ENCODE peak calls at places on chromosomes 3 and 15, in eight cellular contexts. Z, D, F, C, Q, E, G and H are unnamed samples.

GRCh38 chr3:12287727-12288465 is 974 bp upstream of the PPARG start:
- DNase-seq in Z (no peak), D (no peak), F (no peak), C (peak; percentile 46), Q (no peak), E (peak; percentile 39), G (peak; percentile 62), H (no peak)

GRCh38 chr3:72811551-72811950 is 36.7 kb downstream of the SHQ1 start:
- DNase-seq in Z (no peak), D (no peak), F (no peak), C (no peak), Q (no peak), E (no peak), G (no peak), H (no peak)

GRCh38 chr15:66224946-66225345 is 28.6 kb downstream of the MEGF11 start:
- DNase-seq in Z (no peak), D (no peak), F (no peak), C (no peak), Q (peak; percentile 7), E (no peak), G (no peak), H (no peak)

GRCh38 chr3:46719044-46719565 is 1.4 kb upstream of the PRSS50 start:
- DNase-seq in Z (no peak), D (no peak), F (no peak), C (no peak), Q (no peak), E (no peak), G (no peak), H (no peak)

GRCh38 chr3:122977645-122978466 is 49.7 kb downstream of the SEMA5B start:
- DNase-seq in Z (no peak), D (no peak), F (peak; percentile 87), C (peak; percentile 39), Q (peak; percentile 97), E (no peak), G (peak; percentile 36), H (no peak)

GRCh38 chr15:73630796-73631471 is 2.3 kb downstream of the NPTN start:
- DNase-seq in Z (no peak), D (no peak), F (no peak), C (no peak), Q (no peak), E (no peak), G (no peak), H (no peak)

GRCh38 chr3:27253831-27254230 is 115.4 kb downstream of the NEK10 start:
- DNase-seq in Z (peak; percentile 51), D (peak; percentile 1), F (peak; percentile 83), C (peak; percentile 57), Q (peak; percentile 55), E (no peak), G (peak; percentile 51), H (peak; percentile 41)

GRCh38 chr3:70868561-70868960 is 556.1 kb upstream of the MDFIC2 start:
- DNase-seq in Z (no peak), D (no peak), F (no peak), C (no peak), Q (no peak), E (no peak), G (no peak), H (no peak)

GRCh38 chr3:151225040-151225975 is 22.3 kb upstream of the GPR171 start:
- DNase-seq in Z (no peak), D (no peak), F (no peak), C (no peak), Q (no peak), E (no peak), G (no peak), H (no peak)

GRCh38 chr3:127425505-127426443 is 137.9 kb upstream of the PRR20G start:
- DNase-seq in Z (no peak), D (no peak), F (no peak), C (no peak), Q (no peak), E (no peak), G (no peak), H (no peak)

GRCh38 chr3:147655236-147655635 is 246.1 kb downstream of the ZIC1 start:
- DNase-seq in Z (no peak), D (no peak), F (no peak), C (no peak), Q (peak; percentile 4), E (no peak), G (no peak), H (no peak)

GRCh38 chr3:98058244-98058960 is 23.3 kb upstream of the GABRR3 start:
- DNase-seq in Z (no peak), D (no peak), F (no peak), C (no peak), Q (no peak), E (no peak), G (no peak), H (no peak)

GRCh38 chr3:37163262-37164020 is 10.9 kb downstream of the LRRFIP2 start:
- DNase-seq in Z (no peak), D (peak; percentile 31), F (peak; percentile 68), C (peak; percentile 26), Q (peak; percentile 15), E (no peak), G (no peak), H (peak; percentile 23)

GRCh38 chr3:197737749-197738462 is 1.2 kb upstream of the RUBCN start:
- DNase-seq in Z (no peak), D (no peak), F (no peak), C (no peak), Q (no peak), E (no peak), G (no peak), H (no peak)

GRCh38 chr15:43769584-43770228 is 7.1 kb downstream of the ELL3 start:
- DNase-seq in Z (peak; percentile 44), D (peak; percentile 60), F (peak; percentile 57), C (peak; percentile 78), Q (peak; percentile 61), E (peak; percentile 44), G (peak; percentile 32), H (no peak)

GRCh38 chr15:53569756-53570480 is 189.5 kb downstream of the WDR72 start:
- DNase-seq in Z (no peak), D (no peak), F (no peak), C (no peak), Q (no peak), E (no peak), G (no peak), H (no peak)

GRCh38 chr15:60575995-60576394 is 97.1 kb upstream of the ICE2 start:
- DNase-seq in Z (no peak), D (no peak), F (no peak), C (no peak), Q (peak; percentile 15), E (no peak), G (no peak), H (no peak)

GRCh38 chr3:50749822-50750221 is 75.1 kb downstream of the DOCK3 start:
- DNase-seq in Z (no peak), D (no peak), F (no peak), C (peak; percentile 45), Q (no peak), E (no peak), G (no peak), H (no peak)

GRCh38 chr15:62870216-62870615 is 172.3 kb upstream of the TPM1 start:
- DNase-seq in Z (no peak), D (no peak), F (no peak), C (no peak), Q (no peak), E (no peak), G (no peak), H (no peak)

GRCh38 chr3:78668302-78668701 is 1099.5 kb downstream of the ROBO1 start:
- DNase-seq in Z (no peak), D (no peak), F (no peak), C (no peak), Q (no peak), E (no peak), G (no peak), H (no peak)

GRCh38 chr3:127684871-127685707 is 12.3 kb downstream of the ABTB1 start:
- DNase-seq in Z (no peak), D (no peak), F (no peak), C (peak; percentile 7), Q (no peak), E (peak; percentile 9), G (no peak), H (no peak)

GRCh38 chr3:76972624-76973296 is 67.1 kb upstream of the ROBO2 start:
- DNase-seq in Z (no peak), D (no peak), F (no peak), C (no peak), Q (no peak), E (no peak), G (no peak), H (no peak)

GRCh38 chr3:128867200-128868125 is 12.0 kb upstream of the ACAD9 start:
- DNase-seq in Z (no peak), D (no peak), F (no peak), C (no peak), Q (no peak), E (no peak), G (no peak), H (no peak)

GRCh38 chr3:69748503-69748902 is 9.2 kb downstream of the MITF start:
- DNase-seq in Z (no peak), D (no peak), F (no peak), C (no peak), Q (no peak), E (no peak), G (no peak), H (no peak)

GRCh38 chr3:162586591-162586990 is 1090.0 kb downstream of the OTOL1 start:
- DNase-seq in Z (no peak), D (no peak), F (peak; percentile 4), C (no peak), Q (no peak), E (no peak), G (no peak), H (no peak)

GRCh38 chr3:78804251-78805037 is 963.4 kb downstream of the ROBO1 start:
- DNase-seq in Z (no peak), D (no peak), F (no peak), C (no peak), Q (peak; percentile 3), E (no peak), G (no peak), H (no peak)

GRCh38 chr3:119588112-119588511 is 8.8 kb downstream of the ADPRH start:
- DNase-seq in Z (no peak), D (no peak), F (no peak), C (no peak), Q (peak; percentile 29), E (peak; percentile 50), G (no peak), H (no peak)